ENCODE peak calls at places on chromosomes 7 and 10, in four cellular contexts. G is heart right ventricle; L is sigmoid colon; Q is naive thymus-derived CD4-positive, alpha-beta T cell. T is an unnamed sample.

GRCh38 chr7:28358423-28358868 is 53.9 kb upstream of the CREB5 start:
- DNase-seq in G (no peak), L (no peak), Q (no peak), T (no peak)

GRCh38 chr10:125756853-125757487 is 18.7 kb downstream of the MMP21 start:
- DNase-seq in G (no peak), L (no peak), Q (no peak), T (no peak)

GRCh38 chr10:84908491-84908890 is 580.1 kb downstream of the CCSER2 start:
- DNase-seq in G (no peak), L (no peak), Q (no peak), T (no peak)

GRCh38 chr10:118564652-118565051 is 30.8 kb downstream of the PRLHR start:
- DNase-seq in G (no peak), L (no peak), Q (no peak), T (no peak)

GRCh38 chr10:132891994-132892393 is 50.4 kb downstream of the CFAP46 start:
- DNase-seq in G (peak; percentile 39), L (peak; percentile 78), Q (no peak), T (peak; percentile 11)

GRCh38 chr7:101911800-101912705 is 94.6 kb downstream of the CUX1 start:
- DNase-seq in G (no peak), L (peak; percentile 97), Q (no peak), T (peak; percentile 77)

GRCh38 chr10:35340975-35341374 is 4.7 kb downstream of the CCNY start:
- DNase-seq in G (no peak), L (no peak), Q (no peak), T (peak; percentile 65)

GRCh38 chr10:3624367-3624766 is 160.6 kb downstream of the KLF6 start:
- DNase-seq in G (no peak), L (no peak), Q (no peak), T (no peak)

GRCh38 chr10:133266056-133266795 is 10.4 kb downstream of the ADAM8 start:
- DNase-seq in G (no peak), L (no peak), Q (no peak), T (no peak)

GRCh38 chr10:109928393-109928792 is 5.1 kb upstream of the XPNPEP1 start:
- DNase-seq in G (no peak), L (no peak), Q (no peak), T (no peak)

GRCh38 chr7:91264083-91264923 is at the start of gene FZD1:
- DNase-seq in G (peak; percentile 97), L (peak; percentile 98), Q (peak; percentile 7), T (peak; percentile 98)

GRCh38 chr7:45988405-45989057 is 67.5 kb upstream of the IGFBP3 start:
- DNase-seq in G (no peak), L (no peak), Q (no peak), T (no peak)

GRCh38 chr7:84181628-84182027 is 13.0 kb downstream of the SEMA3A start:
- DNase-seq in G (no peak), L (no peak), Q (no peak), T (no peak)

GRCh38 chr10:131131726-131132561 is 179.6 kb downstream of the TCERG1L start:
- DNase-seq in G (peak; percentile 60), L (no peak), Q (no peak), T (no peak)

GRCh38 chr7:38840736-38841460 is 68.1 kb downstream of the VPS41 start:
- DNase-seq in G (no peak), L (no peak), Q (no peak), T (no peak)

GRCh38 chr7:19242246-19242645 is 97.0 kb upstream of the FERD3L start:
- DNase-seq in G (no peak), L (no peak), Q (no peak), T (no peak)

GRCh38 chr10:12708921-12709320 is 292.6 kb downstream of the CCDC3 start:
- DNase-seq in G (no peak), L (peak; percentile 74), Q (no peak), T (no peak)

GRCh38 chr7:28409716-28410627 is 2.3 kb upstream of the CREB5 start:
- DNase-seq in G (peak; percentile 50), L (peak; percentile 84), Q (no peak), T (peak; percentile 77)

GRCh38 chr7:2242541-2243482 is 786 bp downstream of the NUDT1 start:
- DNase-seq in G (no peak), L (no peak), Q (no peak), T (no peak)

GRCh38 chr10:9781681-9782080 is 1236.0 kb upstream of the CELF2 start:
- DNase-seq in G (no peak), L (no peak), Q (no peak), T (no peak)

GRCh38 chr10:80278480-80278879 is 11.0 kb downstream of the MAT1A start:
- DNase-seq in G (no peak), L (no peak), Q (no peak), T (no peak)

GRCh38 chr10:120734476-120735078 is 116.6 kb upstream of the WDR11 start:
- DNase-seq in G (no peak), L (no peak), Q (no peak), T (no peak)

GRCh38 chr10:97904026-97904410 is 54.4 kb downstream of the GOLGA7B start:
- DNase-seq in G (no peak), L (no peak), Q (no peak), T (no peak)

GRCh38 chr7:132996581-132997242 is 85.2 kb downstream of the CHCHD3 start:
- DNase-seq in G (no peak), L (no peak), Q (no peak), T (no peak)

GRCh38 chr10:17993361-17993760 is 41.6 kb downstream of the SLC39A12 start:
- DNase-seq in G (no peak), L (no peak), Q (no peak), T (no peak)

GRCh38 chr10:120700421-120700820 is 150.7 kb upstream of the WDR11 start:
- DNase-seq in G (no peak), L (no peak), Q (no peak), T (no peak)

GRCh38 chr7:4849390-4849789 is 12.4 kb downstream of the PAPOLB start:
- DNase-seq in G (no peak), L (no peak), Q (no peak), T (no peak)

GRCh38 chr7:150453892-150454291 is 3.5 kb downstream of the GIMAP8 start:
- DNase-seq in G (no peak), L (no peak), Q (no peak), T (no peak)

GRCh38 chr10:101441539-101442455 is 87.8 kb downstream of the BTRC start:
- DNase-seq in G (peak; percentile 17), L (no peak), Q (no peak), T (no peak)

GRCh38 chr10:49504528-49504927 is 34.4 kb downstream of the ERCC6 start:
- DNase-seq in G (no peak), L (no peak), Q (no peak), T (no peak)

GRCh38 chr7:156475179-156475578 is 165.4 kb upstream of the RNF32 start:
- DNase-seq in G (no peak), L (no peak), Q (no peak), T (no peak)

GRCh38 chr7:78141533-78142281 is 343.1 kb downstream of the PHTF2 start:
- DNase-seq in G (no peak), L (no peak), Q (no peak), T (no peak)

GRCh38 chr10:103582331-103583123 is 89.0 kb downstream of the NEURL1 start:
- DNase-seq in G (no peak), L (no peak), Q (no peak), T (no peak)

GRCh38 chr10:103583871-103584215 is 90.3 kb downstream of the NEURL1 start:
- DNase-seq in G (no peak), L (no peak), Q (no peak), T (no peak)

GRCh38 chr10:103580011-103580410 is 86.5 kb downstream of the NEURL1 start:
- DNase-seq in G (no peak), L (no peak), Q (no peak), T (peak; percentile 77)

GRCh38 chr10:103580422-103580821 is 86.9 kb downstream of the NEURL1 start:
- DNase-seq in G (peak; percentile 32), L (no peak), Q (no peak), T (peak; percentile 80)

GRCh38 chr10:103581499-103581898 is 88.0 kb downstream of the NEURL1 start:
- DNase-seq in G (no peak), L (no peak), Q (no peak), T (no peak)
- H3K4me1 ChIP-seq in G (peaks cover 16% of the 10 kb centered on the region), L (no peaks in the 10 kb centered on the region), Q (peaks cover 6% of the 10 kb centered on the region), T (peaks cover 45% of the 10 kb centered on the region)

DNA sequence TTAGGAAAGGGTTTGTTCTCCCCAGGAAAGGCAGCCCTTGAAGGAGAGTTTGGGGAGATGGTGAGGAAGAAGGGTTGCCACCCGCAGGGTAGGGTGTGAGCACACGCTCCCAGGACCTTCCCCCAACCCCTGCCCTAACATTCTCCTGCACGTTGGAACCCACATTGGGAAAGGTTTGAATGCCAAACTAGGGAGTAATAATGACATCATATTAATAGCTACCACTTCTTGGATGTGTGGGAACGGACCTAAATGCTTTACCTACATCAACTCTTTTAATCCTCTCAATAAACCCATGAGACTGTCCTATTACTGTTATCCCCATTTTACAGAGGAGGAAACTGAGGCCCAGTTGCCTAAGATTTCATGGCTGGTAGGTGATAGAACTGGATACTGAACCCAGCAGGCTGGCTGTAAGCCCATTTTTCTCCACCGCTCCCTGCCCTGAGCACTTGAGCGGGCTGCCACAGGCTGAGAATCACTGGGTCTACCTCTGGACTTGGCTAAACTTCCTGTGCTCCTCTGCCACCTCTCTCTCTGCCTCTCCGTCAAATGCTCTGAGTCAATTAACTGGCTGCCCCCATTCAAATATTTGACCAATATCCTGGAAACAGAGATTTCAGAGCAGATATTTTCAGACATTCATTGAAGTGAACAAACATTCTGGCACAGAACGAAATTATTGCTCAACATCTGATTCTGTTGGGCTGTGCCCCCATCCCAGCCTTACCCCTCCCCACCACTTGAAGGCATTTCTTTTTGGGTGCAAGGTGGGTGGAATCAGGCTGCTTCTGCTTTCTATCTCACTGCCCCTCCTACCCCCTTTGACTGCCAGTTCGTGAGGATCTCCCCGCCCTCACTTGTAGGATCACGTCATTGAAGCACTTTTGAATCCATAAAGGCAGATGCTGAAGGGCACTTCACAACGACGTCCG is 129.7 kb downstream of the C10orf105 start:
- DNase-seq in G (no peak), L (no peak), Q (no peak), T (no peak)
- H3K27me3 ChIP-seq in G (peaks cover 4% of the 10 kb centered on the region), L (no peaks in the 10 kb centered on the region), Q (no peaks in the 10 kb centered on the region), T (no peaks in the 10 kb centered on the region)

DNA sequence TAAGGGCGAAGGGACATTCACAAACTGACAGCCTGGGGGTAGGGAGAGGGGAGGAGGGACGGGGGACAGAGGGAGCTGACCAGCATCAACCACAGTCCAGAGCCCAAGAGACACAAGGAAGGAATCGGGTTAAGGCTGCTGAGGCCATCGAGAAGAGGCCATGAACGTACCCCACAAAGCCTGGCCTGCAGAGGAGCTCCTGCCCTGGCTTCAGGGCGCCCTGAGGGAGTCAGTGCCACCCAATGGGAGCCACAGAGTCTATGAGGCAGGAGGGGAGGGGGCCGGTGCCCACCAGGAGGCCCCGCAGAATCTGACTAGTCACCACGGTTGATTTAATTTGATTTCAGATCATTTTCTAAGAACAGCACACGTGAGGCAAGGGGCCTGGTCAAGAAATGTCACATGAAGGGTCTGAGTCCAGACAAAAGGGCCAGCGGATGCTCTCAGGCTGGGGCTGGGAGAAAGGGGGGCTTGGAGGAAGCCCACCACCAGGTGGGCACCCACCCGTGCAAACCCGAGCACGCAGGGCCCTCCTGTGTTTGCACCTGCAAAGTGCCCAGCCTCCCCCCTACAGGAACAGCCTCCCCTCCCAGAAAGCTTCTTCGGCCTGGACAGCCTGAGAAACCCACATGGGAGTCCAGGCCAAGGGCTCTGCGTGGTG is 40.4 kb downstream of the CAMK2B start:
- DNase-seq in G (no peak), L (peak; percentile 33), Q (no peak), T (peak; percentile 30)
- H3K4me1 ChIP-seq in G (peaks cover 62% of the 10 kb centered on the region), L (no peaks in the 10 kb centered on the region), Q (no peaks in the 10 kb centered on the region), T (peaks cover 55% of the 10 kb centered on the region)

DNA sequence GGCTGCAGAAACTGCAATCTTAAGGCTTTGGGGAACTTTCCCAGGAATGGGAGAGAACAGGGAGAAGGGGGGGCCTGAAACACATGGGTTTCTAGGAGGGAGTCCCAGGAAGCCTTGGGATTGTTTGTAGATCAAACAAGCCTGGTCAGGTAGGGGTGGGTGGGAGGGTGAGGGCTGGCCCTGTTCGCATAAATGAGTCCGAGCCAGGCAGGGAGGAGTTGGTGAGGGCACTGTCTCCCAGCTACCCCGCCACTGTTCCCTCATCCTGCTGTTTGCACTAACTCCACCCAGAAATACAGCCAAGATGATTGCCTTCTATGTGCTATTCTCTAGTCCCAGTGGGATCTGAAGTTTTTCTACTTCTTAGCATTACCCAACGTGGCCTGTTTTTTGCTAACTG is 257.1 kb downstream of the COBL start:
- DNase-seq in G (no peak), L (no peak), Q (no peak), T (no peak)
- H3K27me3 ChIP-seq in G (no peaks in the 10 kb centered on the region), L (no peaks in the 10 kb centered on the region), Q (no peaks in the 10 kb centered on the region), T (no peaks in the 10 kb centered on the region)